ENCODE peak calls at places on chromosomes 7 and 10, in five cellular contexts. H is GM19239; C is progenitor cell of endocrine pancreas; Y is RCC 7860; E is activated CD4-positive, CD25-positive, alpha-beta regulatory T cell. A is an unnamed sample.

GRCh38 chr7:75866497-75867389 is 12.1 kb upstream of the RHBDD2 start:
- DNase-seq in C (peak), Y (peak), H (peak), E (no peak), A (no peak)

GRCh38 chr7:46244752-46245151 is 323.7 kb upstream of the IGFBP3 start:
- DNase-seq in C (no peak), Y (no peak), E (no peak), H (no peak), A (no peak)

GRCh38 chr7:43534110-43534509 is 48.8 kb upstream of the STK17A start:
- DNase-seq in Y (no peak), C (no peak), H (no peak), E (no peak), A (no peak)

GRCh38 chr10:13518076-13518692 is 10.6 kb downstream of the BEND7 start:
- DNase-seq in C (no peak), Y (no peak), E (no peak), H (no peak), A (no peak)

GRCh38 chr7:81233208-81233940 is 314.5 kb upstream of the SEMA3C start:
- DNase-seq in E (no peak), H (no peak), C (no peak), Y (no peak), A (no peak)

GRCh38 chr7:143900230-143900766 is 1.7 kb downstream of the TCAF1 start:
- DNase-seq in E (no peak), C (no peak), H (no peak), Y (peak), A (no peak)

GRCh38 chr7:29337628-29338116 is 143.1 kb downstream of the CHN2 start:
- DNase-seq in H (no peak), E (no peak), Y (no peak), C (no peak), A (no peak)

GRCh38 chr7:473211-473734 is 46.4 kb downstream of the PDGFA start:
- DNase-seq in Y (no peak), H (no peak), E (no peak), C (no peak), A (no peak)

GRCh38 chr10:121216295-121216694 is 365.1 kb downstream of the WDR11 start:
- DNase-seq in Y (no peak), H (no peak), C (no peak), E (no peak), A (no peak)

GRCh38 chr7:150965273-150965830 is 12.8 kb downstream of the KCNH2 start:
- DNase-seq in H (no peak), E (no peak), Y (no peak), C (no peak), A (no peak)

GRCh38 chr7:34138483-34138882 is 233.1 kb downstream of the BMPER start:
- DNase-seq in Y (no peak), C (no peak), E (no peak), H (no peak), A (no peak)

GRCh38 chr7:73971701-73972341 is 56.2 kb upstream of the ELN start:
- DNase-seq in E (no peak), Y (no peak), C (no peak), H (no peak), A (no peak)

GRCh38 chr10:67808706-67809105 is 29.3 kb downstream of the DNAJC12 start:
- DNase-seq in C (no peak), E (no peak), Y (no peak), H (no peak), A (no peak)

GRCh38 chr10:103870503-103870902 is 15.1 kb upstream of the SH3PXD2A start:
- DNase-seq in E (no peak), C (no peak), H (no peak), Y (no peak), A (no peak)

GRCh38 chr7:155222578-155222977 is 75.1 kb upstream of the INSIG1 start:
- DNase-seq in Y (no peak), H (no peak), C (no peak), E (no peak), A (no peak)

GRCh38 chr7:46630031-46630430 is 709.0 kb upstream of the IGFBP3 start:
- DNase-seq in C (no peak), Y (no peak), H (no peak), E (no peak), A (no peak)

GRCh38 chr7:80660939-80661338 is 22.5 kb downstream of the CD36 start:
- DNase-seq in H (no peak), E (no peak), C (no peak), Y (no peak), A (no peak)